ENCODE peak calls at places on chromosomes 11 and 22, in four cellular contexts. N is cardiac muscle cell, S is hepatocyte, H is left ventricle myocardium inferior. G is an unnamed sample.

GRCh38 chr11:85848556-85848955 is 6.6 kb upstream of the CCDC83 start:
- DNase-seq in N (no peak), S (no peak), H (no peak), G (no peak)

GRCh38 chr22:46149493-46149997 is 781 bp upstream of the PPARA start:
- DNase-seq in N (peak; percentile 62), S (peak; percentile 56), H (peak; percentile 70), G (peak; percentile 53)

GRCh38 chr11:34438529-34439507 is at the start of gene CAT:
- DNase-seq in N (peak; percentile 97), S (no peak), H (peak; percentile 99), G (peak; percentile 97)

GRCh38 chr11:17864478-17864941 is 129.9 kb downstream of the KCNC1 start:
- DNase-seq in N (peak; percentile 22), S (peak; percentile 45), H (no peak), G (no peak)

GRCh38 chr22:44246615-44247326 is 66.0 kb downstream of the SHISAL1 start:
- DNase-seq in N (no peak), S (no peak), H (no peak), G (peak; percentile 5)

GRCh38 chr11:19953909-19954308 is 206.4 kb downstream of the DBX1 start:
- DNase-seq in N (peak; percentile 75), S (peak; percentile 71), H (no peak), G (no peak)

GRCh38 chr22:49959782-49960158 is 802 bp upstream of the PIM3 start:
- DNase-seq in N (no peak), S (no peak), H (no peak), G (no peak)

GRCh38 chr11:114111369-114112042 is 52.0 kb downstream of the ZBTB16 start:
- DNase-seq in N (no peak), S (no peak), H (no peak), G (no peak)

GRCh38 chr11:116838321-116839084 is 1.1 kb upstream of the APOA1 start:
- DNase-seq in N (no peak), S (peak; percentile 54), H (no peak), G (no peak)

GRCh38 chr11:73271936-73272679 is at the start of gene P2RY6:
- DNase-seq in N (no peak), S (peak; percentile 58), H (no peak), G (no peak)

GRCh38 chr11:61327669-61328071 is 5.2 kb downstream of the DDB1 start:
- DNase-seq in N (no peak), S (no peak), H (no peak), G (no peak)

GRCh38 chr22:37985050-37985585 is 763 bp upstream of the SOX10 start:
- DNase-seq in N (no peak), S (no peak), H (no peak), G (no peak)

GRCh38 chr11:62122076-62122475 is 1.7 kb upstream of the INCENP start:
- DNase-seq in N (peak; percentile 29), S (no peak), H (no peak), G (no peak)

GRCh38 chr11:2305862-2306823 is 4.3 kb downstream of the TSPAN32 start:
- DNase-seq in N (no peak), S (peak; percentile 82), H (peak; percentile 84), G (peak; percentile 96)

DNA sequence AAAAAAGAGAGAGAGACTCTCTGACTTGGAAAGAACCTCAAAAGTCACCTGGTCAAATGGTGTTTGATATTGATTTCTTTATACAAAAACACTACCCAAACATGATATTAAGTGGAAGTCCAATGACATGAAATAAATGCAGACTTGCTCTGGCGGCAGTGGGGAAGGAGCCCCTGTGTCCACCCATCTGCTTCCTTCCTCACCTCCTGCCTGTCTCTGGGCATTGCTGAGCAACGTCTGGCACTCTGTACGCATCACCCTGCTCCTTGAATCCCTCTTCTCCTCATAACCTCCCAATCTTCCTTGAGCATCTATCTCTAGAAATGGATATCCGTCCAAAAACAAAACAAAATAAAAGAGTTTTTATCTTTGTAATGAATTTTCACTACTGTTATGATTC is 39.9 kb upstream of the GRAMD1B start:
- DNase-seq in N (no peak), S (no peak), H (no peak), G (no peak)
- H3K4me1 ChIP-seq in N (peaks cover 23% of the 10 kb centered on the region), S (no peaks in the 10 kb centered on the region), H (peaks cover 38% of the 10 kb centered on the region), G (no peaks in the 10 kb centered on the region)

DNA sequence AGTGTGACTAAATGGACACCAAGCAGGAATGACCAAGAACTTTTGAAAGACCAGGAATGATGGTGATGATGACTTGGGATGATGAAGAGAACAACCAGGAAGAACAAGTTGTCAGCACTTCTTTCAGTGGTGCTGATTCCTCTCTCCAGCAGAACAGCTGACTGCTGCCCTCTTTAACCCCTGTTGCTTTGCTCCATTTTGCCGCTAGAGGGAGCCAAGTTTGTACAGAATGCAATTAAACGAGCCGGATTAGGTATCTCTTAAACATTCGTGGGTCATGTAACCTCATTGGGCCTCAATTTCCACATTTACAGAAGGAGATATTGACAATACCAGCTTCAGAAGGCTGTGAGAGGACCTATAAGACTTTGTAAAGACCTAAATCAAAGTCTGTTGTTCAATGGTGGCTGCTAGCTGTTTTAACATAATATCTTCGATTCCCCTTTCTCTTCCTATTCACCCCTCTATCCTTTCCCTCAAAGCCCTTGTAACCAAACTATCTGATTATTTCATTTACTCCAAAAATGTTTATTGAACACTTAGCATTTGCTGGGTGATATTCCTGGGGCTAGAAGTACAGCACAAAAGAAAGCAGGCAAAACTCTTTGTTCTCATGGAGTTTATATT is 1.9 kb downstream of the OR4S1 start:
- DNase-seq in N (peak; percentile 0), S (peak; percentile 21), H (peak; percentile 20), G (no peak)
- TF ChIP-seq CTCF in N (peak; percentile 78), S (peak; percentile 30), H (peak; percentile 80), G (peak; percentile 30)

GRCh38 chr22:26550498-26551033 is 38.3 kb upstream of the TFIP11 start:
- DNase-seq in N (no peak), S (no peak), H (peak; percentile 74), G (peak; percentile 19)
- H3K4me1 ChIP-seq in N (peaks cover 6% of the 10 kb centered on the region), S (no peaks in the 10 kb centered on the region), H (peaks cover 92% of the 10 kb centered on the region), G (no peaks in the 10 kb centered on the region)

DNA sequence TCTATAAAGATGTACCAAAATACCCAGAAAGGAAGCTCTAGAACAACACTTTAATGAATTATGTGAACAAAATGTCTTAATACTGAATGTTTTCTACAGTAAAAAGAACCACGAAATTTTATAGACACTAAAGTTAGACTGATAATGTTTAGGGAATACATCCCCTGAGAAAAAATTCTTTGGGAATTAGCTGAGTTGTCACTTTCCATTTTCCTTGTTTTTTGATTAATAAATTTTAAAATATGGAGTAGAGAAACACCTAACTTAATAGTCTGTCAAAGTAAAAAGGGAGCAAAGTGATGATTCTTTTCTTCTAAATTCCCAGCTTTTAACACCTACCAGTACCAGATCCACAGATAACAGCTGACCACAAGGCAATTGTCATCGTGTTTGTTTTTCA is 23.1 kb upstream of the SCN3B start:
- DNase-seq in N (no peak), S (no peak), H (no peak), G (no peak)
- TF ChIP-seq CTCF in N (no peak), S (no peak), H (no peak), G (no peak)

GRCh38 chr11:115330693-115331482 is 173.3 kb downstream of the CADM1 start:
- DNase-seq in N (no peak), S (no peak), H (no peak), G (no peak)
- H3K4me1 ChIP-seq in N (peaks cover 6% of the 10 kb centered on the region), S (no peaks in the 10 kb centered on the region), H (no peaks in the 10 kb centered on the region), G (no peaks in the 10 kb centered on the region)

DNA sequence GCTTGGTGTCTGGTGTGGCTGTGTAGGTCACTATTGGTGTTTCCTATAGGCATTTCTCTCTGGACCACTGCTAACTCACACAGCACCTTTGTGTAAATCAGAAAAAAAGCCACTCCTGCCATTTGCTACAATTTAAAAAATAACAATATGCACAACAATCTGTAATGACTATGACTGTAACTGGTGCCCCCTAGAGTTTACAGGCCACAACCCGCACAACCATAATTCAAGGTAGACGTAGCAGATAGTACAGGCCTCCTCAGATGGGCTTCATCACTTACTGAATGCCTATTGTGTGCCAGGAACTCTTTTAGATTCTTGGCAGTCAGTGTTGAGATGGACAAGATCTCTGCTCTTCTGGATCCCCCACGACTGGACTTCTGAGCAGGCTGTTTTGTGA is 47.7 kb downstream of the SYT9 start:
- DNase-seq in N (no peak), S (no peak), H (no peak), G (no peak)
- TF ChIP-seq CTCF in N (no peak), S (no peak), H (no peak), G (no peak)

G was measured in uterus.